ENCODE peak calls at places on chromosomes 16 and 17, in six cellular contexts. R is esophagus squamous epithelium; U is effector memory CD8-positive, alpha-beta T cell; M is GM10248; L is globus pallidus; T is type B pancreatic cell. G is an unnamed sample.

GRCh38 chr17:2688351-2689342 is 22.9 kb downstream of the CLUH start:
- DNase-seq in R (no peak), U (no peak), M (peak; percentile 18), L (no peak), T (no peak), G (no peak)

GRCh38 chr16:81521141-81521626 is 76.6 kb downstream of the CMIP start:
- DNase-seq in R (no peak), U (peak; percentile 89), M (peak; percentile 76), L (no peak), T (no peak), G (no peak)

GRCh38 chr16:85123891-85124635 is 11.8 kb upstream of the CIBAR2 start:
- DNase-seq in R (no peak), U (no peak), M (no peak), L (peak; percentile 50), T (no peak), G (no peak)

GRCh38 chr16:87461466-87461975 is 31.3 kb downstream of the ZCCHC14 start:
- DNase-seq in R (no peak), U (no peak), M (peak; percentile 77), L (no peak), T (no peak), G (no peak)

GRCh38 chr16:6106061-6106460 is 1008.5 kb upstream of the EEF2KMT start:
- DNase-seq in R (no peak), U (no peak), M (no peak), L (no peak), T (no peak), G (no peak)

GRCh38 chr16:2151188-2152091 is 3.0 kb downstream of the RAB26 start:
- DNase-seq in R (no peak), U (no peak), M (no peak), L (no peak), T (no peak), G (no peak)

GRCh38 chr16:24534634-24535033 is 4.7 kb upstream of the RBBP6 start:
- DNase-seq in R (no peak), U (no peak), M (no peak), L (no peak), T (no peak), G (no peak)

GRCh38 chr17:41695954-41696720 is 7.5 kb downstream of the EIF1 start:
- DNase-seq in R (no peak), U (peak; percentile 76), M (peak; percentile 81), L (peak; percentile 57), T (peak; percentile 76), G (no peak)

GRCh38 chr16:73396556-73396955 is 348.6 kb upstream of the ZFHX3 start:
- DNase-seq in R (no peak), U (no peak), M (no peak), L (no peak), T (no peak), G (no peak)

GRCh38 chr17:72782985-72783701 is 309.3 kb downstream of the SLC39A11 start:
- DNase-seq in R (no peak), U (no peak), M (no peak), L (no peak), T (no peak), G (no peak)

GRCh38 chr17:63419949-63420867 is 25.9 kb downstream of the CYB561 start:
- DNase-seq in R (no peak), U (no peak), M (no peak), L (no peak), T (no peak), G (no peak)

GRCh38 chr16:779561-779960 is 8.6 kb downstream of the RPUSD1 start:
- DNase-seq in R (no peak), U (no peak), M (no peak), L (no peak), T (no peak), G (no peak)

GRCh38 chr17:80220709-80221215 is 535 bp downstream of the SLC26A11 start:
- DNase-seq in R (no peak), U (no peak), M (no peak), L (peak; percentile 7), T (no peak), G (no peak)

GRCh38 chr16:9965079-9965478 is 217.1 kb downstream of the GRIN2A start:
- DNase-seq in R (no peak), U (no peak), M (no peak), L (no peak), T (no peak), G (no peak)

GRCh38 chr16:16127469-16128116 is 95.7 kb downstream of the ABCC6 start:
- DNase-seq in R (no peak), U (peak; percentile 72), M (peak; percentile 79), L (peak; percentile 37), T (no peak), G (no peak)

GRCh38 chr17:70535986-70536385 is 366.7 kb downstream of the KCNJ2 start:
- DNase-seq in R (no peak), U (no peak), M (no peak), L (no peak), T (no peak), G (no peak)

GRCh38 chr16:19690196-19690595 is 27.8 kb downstream of the KNOP1 start:
- DNase-seq in R (no peak), U (no peak), M (no peak), L (no peak), T (no peak), G (no peak)

GRCh38 chr17:67569873-67570272 is 147.9 kb upstream of the NOL11 start:
- DNase-seq in R (no peak), U (no peak), M (no peak), L (no peak), T (no peak), G (no peak)

GRCh38 chr17:78501241-78502036 is 75.8 kb downstream of the DNAH17 start:
- DNase-seq in R (no peak), U (no peak), M (no peak), L (no peak), T (no peak), G (no peak)

GRCh38 chr17:70086468-70086867 is 11.4 kb downstream of the KCNJ16 start:
- DNase-seq in R (no peak), U (no peak), M (no peak), L (no peak), T (no peak), G (no peak)

GRCh38 chr17:69597898-69598692 is 183.6 kb downstream of the MAP2K6 start:
- DNase-seq in R (no peak), U (no peak), M (no peak), L (no peak), T (no peak), G (no peak)